ENCODE peak calls at places on chromosomes 4 and X, in nine cellular contexts. J, H, O, Z, X, C, L, F and G are unnamed samples.

GRCh38 chr4:1242506-1243450 is 6.2 kb downstream of the CTBP1 start:
- DNase-seq in J (no peak), H (no peak), O (no peak), Z (no peak), X (no peak), C (no peak), L (no peak), F (no peak), G (no peak)

GRCh38 chrX:150224676-150225075 is 138.4 kb upstream of the MAMLD1 start:
- DNase-seq in J (no peak), H (no peak), O (no peak), Z (no peak), X (no peak), C (no peak), L (no peak), F (no peak), G (no peak)

GRCh38 chr4:98802673-98803286 is 126.2 kb downstream of the EIF4E start:
- DNase-seq in J (peak), H (no peak), O (no peak), Z (no peak), X (no peak), C (no peak), L (no peak), F (no peak), G (no peak)

GRCh38 chrX:45879512-45879911 is 665.7 kb downstream of the ZNF674 start:
- DNase-seq in J (no peak), H (no peak), O (no peak), Z (no peak), X (no peak), C (no peak), L (no peak), F (no peak), G (no peak)

GRCh38 chr4:33780952-33781655 is 2463.2 kb downstream of the ARAP2 start:
- DNase-seq in J (peak), H (no peak), O (peak), Z (peak), X (no peak), C (no peak), L (no peak), F (no peak), G (no peak)

GRCh38 chrX:123859409-123859827 is 435 bp upstream of the XIAP start:
- DNase-seq in J (no peak), H (peak), O (no peak), Z (no peak), X (no peak), C (no peak), L (no peak), F (no peak), G (no peak)

GRCh38 chrX:132623307-132623706 is 134.5 kb upstream of the MBNL3 start:
- DNase-seq in J (no peak), H (no peak), O (no peak), Z (no peak), X (no peak), C (no peak), L (no peak), F (no peak), G (no peak)

GRCh38 chrX:127138218-127138617 is 318.7 kb downstream of the PRR32 start:
- DNase-seq in J (no peak), H (no peak), O (no peak), Z (no peak), X (no peak), C (no peak), L (no peak), F (no peak), G (no peak)

GRCh38 chr4:41177016-41177415 is 37.3 kb downstream of the APBB2 start:
- DNase-seq in J (peak), H (no peak), O (peak), Z (peak), X (no peak), C (no peak), L (no peak), F (no peak), G (no peak)

GRCh38 chr4:2296621-2297601 is 35.0 kb upstream of the MXD4 start:
- DNase-seq in J (no peak), H (peak), O (no peak), Z (no peak), X (no peak), C (peak), L (peak), F (peak), G (no peak)

GRCh38 chrX:55489315-55490009 is at the start of gene USP51:
- DNase-seq in J (peak), H (peak), O (no peak), Z (peak), X (peak), C (peak), L (peak), F (peak), G (peak)

GRCh38 chr4:170853422-170854021 is 763.8 kb upstream of the AADAT start:
- DNase-seq in J (peak), H (peak), O (no peak), Z (peak), X (peak), C (peak), L (no peak), F (peak), G (peak)

GRCh38 chr4:84965558-84966381 is 720 bp downstream of the WDFY3 start:
- DNase-seq in J (peak), H (no peak), O (no peak), Z (peak), X (peak), C (peak), L (no peak), F (peak), G (peak)

GRCh38 chrX:50920132-50920531 is 9.6 kb downstream of the BMP15 start:
- DNase-seq in J (peak), H (no peak), O (no peak), Z (peak), X (no peak), C (no peak), L (no peak), F (no peak), G (no peak)

GRCh38 chrX:130975947-130976346 is 72.9 kb upstream of the ENOX2 start:
- DNase-seq in J (peak), H (peak), O (peak), Z (peak), X (peak), C (peak), L (no peak), F (no peak), G (peak)

GRCh38 chr4:167185465-167185864 is 48.8 kb downstream of the SPOCK3 start:
- DNase-seq in J (no peak), H (no peak), O (no peak), Z (no peak), X (no peak), C (no peak), L (no peak), F (no peak), G (no peak)

GRCh38 chrX:8760021-8760420 is 28.1 kb upstream of the ANOS1 start:
- DNase-seq in J (peak), H (no peak), O (no peak), Z (peak), X (no peak), C (no peak), L (no peak), F (no peak), G (no peak)

GRCh38 chrX:155695419-155695818 is 82.7 kb upstream of the TMLHE start:
- DNase-seq in J (no peak), H (no peak), O (no peak), Z (no peak), X (no peak), C (no peak), L (no peak), F (no peak), G (no peak)

GRCh38 chr4:126223784-126224407 is 909.1 kb downstream of the FAT4 start:
- DNase-seq in J (peak), H (no peak), O (no peak), Z (peak), X (no peak), C (no peak), L (no peak), F (no peak), G (no peak)

GRCh38 chrX:132227383-132228112 is 8.3 kb upstream of the RAP2C start:
- DNase-seq in J (peak), H (no peak), O (peak), Z (peak), X (no peak), C (no peak), L (no peak), F (no peak), G (no peak)

GRCh38 chr4:13541720-13542576 is 2.4 kb downstream of the NKX3-2 start:
- DNase-seq in J (no peak), H (no peak), O (no peak), Z (no peak), X (peak), C (peak), L (peak), F (peak), G (peak)

GRCh38 chr4:110183058-110183457 is 15.4 kb downstream of the ELOVL6 start:
- DNase-seq in J (no peak), H (no peak), O (no peak), Z (no peak), X (no peak), C (no peak), L (no peak), F (no peak), G (no peak)

GRCh38 chr4:88705223-88705622 is 7.6 kb upstream of the NAP1L5 start:
- DNase-seq in J (no peak), H (no peak), O (no peak), Z (no peak), X (no peak), C (no peak), L (no peak), F (no peak), G (no peak)

GRCh38 chrX:116873678-116874077 is 410.9 kb upstream of the CT83 start:
- DNase-seq in J (peak), H (no peak), O (peak), Z (peak), X (no peak), C (no peak), L (no peak), F (no peak), G (no peak)

GRCh38 chr4:102405706-102406510 is 60.6 kb upstream of the SLC39A8 start:
- DNase-seq in J (no peak), H (no peak), O (no peak), Z (no peak), X (no peak), C (no peak), L (no peak), F (no peak), G (no peak)

GRCh38 chrX:50470103-50471031 is at the start of gene DGKK:
- DNase-seq in J (no peak), H (no peak), O (no peak), Z (no peak), X (peak), C (no peak), L (no peak), F (peak), G (peak)

GRCh38 chr4:17859793-17860406 is 49.1 kb downstream of the NCAPG start:
- DNase-seq in J (no peak), H (no peak), O (no peak), Z (no peak), X (no peak), C (no peak), L (no peak), F (no peak), G (no peak)

GRCh38 chr4:161829631-161830030 is 334.2 kb downstream of the FSTL5 start:
- DNase-seq in J (no peak), H (no peak), O (no peak), Z (no peak), X (no peak), C (no peak), L (no peak), F (no peak), G (no peak)

GRCh38 chr4:169492436-169493163 is 119.8 kb downstream of the NEK1 start:
- DNase-seq in J (peak), H (peak), O (no peak), Z (peak), X (peak), C (peak), L (no peak), F (peak), G (peak)

GRCh38 chr4:163702736-163703135 is 208.2 kb downstream of the TMA16 start:
- DNase-seq in J (no peak), H (no peak), O (no peak), Z (no peak), X (no peak), C (no peak), L (no peak), F (no peak), G (no peak)

GRCh38 chr4:145808021-145808650 is 128.2 kb downstream of the C4orf51 start:
- DNase-seq in J (peak), H (no peak), O (peak), Z (peak), X (no peak), C (peak), L (no peak), F (peak), G (peak)

GRCh38 chrX:41167888-41168287 is 82.6 kb downstream of the USP9X start:
- DNase-seq in J (no peak), H (no peak), O (no peak), Z (peak), X (no peak), C (no peak), L (no peak), F (no peak), G (no peak)

GRCh38 chr4:7653510-7654414 is 219.0 kb upstream of the PSAPL1 start:
- DNase-seq in J (no peak), H (no peak), O (no peak), Z (peak), X (no peak), C (no peak), L (no peak), F (no peak), G (no peak)

GRCh38 chr4:139866270-139866962 is 200.8 kb downstream of the MGST2 start:
- DNase-seq in J (no peak), H (no peak), O (no peak), Z (no peak), X (no peak), C (no peak), L (no peak), F (no peak), G (no peak)

GRCh38 chrX:71131510-71131909 is 13.1 kb downstream of the MED12 start:
- DNase-seq in J (no peak), H (no peak), O (no peak), Z (no peak), X (no peak), C (no peak), L (no peak), F (no peak), G (no peak)

GRCh38 chr4:176671532-176671931 is 121.2 kb downstream of the VEGFC start:
- DNase-seq in J (no peak), H (no peak), O (no peak), Z (no peak), X (no peak), C (no peak), L (no peak), F (no peak), G (no peak)

GRCh38 chrX:130575831-130576404 is 174.1 kb downstream of the RBMX2 start:
- DNase-seq in J (peak), H (peak), O (peak), Z (peak), X (peak), C (peak), L (no peak), F (peak), G (peak)

GRCh38 chr4:15506464-15506863 is 36.8 kb downstream of the CC2D2A start:
- DNase-seq in J (peak), H (no peak), O (peak), Z (peak), X (no peak), C (no peak), L (no peak), F (no peak), G (no peak)

GRCh38 chr4:7805533-7806079 is 134.1 kb downstream of the AFAP1 start:
- DNase-seq in J (peak), H (no peak), O (peak), Z (peak), X (no peak), C (no peak), L (no peak), F (no peak), G (no peak)

DNA sequence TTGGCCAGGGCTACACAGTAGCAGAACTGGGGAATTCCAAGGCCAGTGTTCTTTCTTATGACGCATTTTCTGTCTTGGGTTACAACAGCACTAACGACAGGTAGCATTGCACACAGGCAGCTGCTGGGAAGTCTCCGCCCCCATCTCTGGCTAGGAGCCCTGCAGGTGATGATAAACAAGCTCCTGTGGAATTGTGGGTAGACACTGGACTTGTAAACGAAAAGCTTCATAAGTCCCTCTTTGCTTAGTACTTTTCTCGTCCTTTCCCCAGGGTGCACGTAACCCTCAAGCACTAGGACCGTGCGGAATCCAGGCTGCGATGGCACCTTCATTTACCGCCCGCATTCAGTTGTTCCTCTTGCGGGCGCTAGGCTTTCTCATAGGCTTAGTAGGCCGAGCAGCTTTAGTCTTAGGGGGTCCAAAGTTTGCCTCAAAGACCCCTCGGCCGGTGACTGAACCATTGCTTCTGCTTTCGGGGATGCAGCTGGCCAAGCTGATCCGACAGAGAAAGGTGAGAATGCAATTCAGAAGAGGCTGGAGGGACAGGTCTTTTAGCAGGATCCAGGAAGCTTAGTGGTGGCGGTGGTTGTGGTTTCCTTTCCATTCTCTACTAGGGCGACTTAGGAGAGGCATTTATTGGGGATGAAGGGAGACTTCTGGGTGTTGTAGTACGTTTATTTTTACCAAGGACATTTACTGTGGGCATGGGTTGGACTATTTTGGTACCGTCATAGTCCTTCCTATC is at the start of gene FAAH2:
- DNase-seq in J (no peak), H (peak), O (no peak), Z (no peak), X (peak), C (peak), L (peak), F (peak), G (peak)
- TF ChIP-seq CTCF in J (no peak), H (peak), O (no peak), Z (no peak), X (no peak), C (no peak), L (no peak), F (peak), G (no peak)

DNA sequence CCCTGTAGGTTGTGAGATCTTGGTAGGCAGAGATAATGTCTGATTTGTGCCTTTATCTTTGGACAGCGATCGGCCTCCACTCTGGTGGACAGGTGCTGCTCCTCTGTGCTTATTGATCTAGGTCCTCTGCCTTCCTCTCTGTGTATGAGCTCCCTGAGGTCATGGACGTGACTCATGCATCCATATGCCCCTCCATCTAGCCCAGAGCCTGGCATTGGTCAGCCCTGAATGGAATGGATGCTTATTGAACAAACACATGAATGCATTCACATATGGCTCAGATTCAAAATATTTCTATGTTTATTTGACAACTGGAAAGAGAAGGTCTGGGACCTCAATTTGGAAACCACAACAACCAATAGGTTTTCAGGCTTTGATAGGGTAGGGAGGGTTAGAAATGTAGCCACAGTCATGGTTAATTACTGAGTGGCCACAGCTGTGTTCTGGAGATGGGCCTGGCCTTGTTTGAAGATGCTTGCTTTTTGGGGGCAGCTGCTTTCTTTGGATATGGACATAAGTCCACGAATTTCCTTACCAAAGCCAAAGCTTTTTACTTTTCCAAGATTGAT is 76.2 kb downstream of the SEL1L3 start:
- DNase-seq in J (no peak), H (no peak), O (no peak), Z (no peak), X (no peak), C (no peak), L (no peak), F (no peak), G (no peak)
- TF ChIP-seq CTCF in J (no peak), H (no peak), O (no peak), Z (no peak), X (no peak), C (no peak), L (no peak), F (no peak), G (no peak)

GRCh38 chrX:78027798-78028197 is 58.4 kb upstream of the PGAM4 start:
- DNase-seq in J (no peak), H (no peak), O (no peak), Z (no peak), X (no peak), C (no peak), L (no peak), F (no peak), G (no peak)

GRCh38 chrX:78035061-78035460 is 65.6 kb upstream of the PGAM4 start:
- DNase-seq in J (no peak), H (no peak), O (no peak), Z (no peak), X (no peak), C (no peak), L (no peak), F (no peak), G (no peak)

GRCh38 chrX:78024349-78025108 is 55.1 kb upstream of the PGAM4 start:
- DNase-seq in J (peak), H (peak), O (no peak), Z (peak), X (peak), C (no peak), L (peak), F (peak), G (peak)

DNA sequence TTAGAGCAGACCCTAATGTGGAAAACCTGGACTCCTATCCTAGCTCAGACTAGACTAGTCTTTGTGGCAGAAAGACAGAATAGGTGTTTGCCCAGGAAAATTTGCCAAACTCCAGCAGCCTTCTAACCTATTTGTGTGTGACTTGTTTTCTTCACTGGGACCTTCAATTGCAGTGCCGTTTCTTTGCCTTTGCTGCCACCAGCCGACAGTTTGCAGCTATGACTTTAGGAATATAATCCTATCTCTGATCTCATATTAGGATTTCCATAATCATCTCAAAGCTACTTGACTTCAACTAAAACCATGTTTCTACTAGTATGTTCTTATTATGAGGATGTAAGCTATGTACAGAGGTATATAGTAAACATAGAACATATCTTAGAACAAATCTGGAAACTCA is 60.2 kb upstream of the PGAM4 start:
- DNase-seq in J (peak), H (peak), O (peak), Z (peak), X (peak), C (peak), L (no peak), F (no peak), G (peak)
- TF ChIP-seq CTCF in J (no peak), H (peak), O (peak), Z (peak), X (no peak), C (no peak), L (no peak), F (peak), G (peak)

GRCh38 chrX:38327775-38328081 is 419 bp upstream of the RPGR start:
- DNase-seq in J (no peak), H (no peak), O (no peak), Z (no peak), X (no peak), C (no peak), L (no peak), F (no peak), G (no peak)
- TF ChIP-seq CTCF in J (no peak), H (peak), O (no peak), Z (no peak), X (no peak), C (peak), L (no peak), F (no peak), G (no peak)

GRCh38 chrX:135591871-135592270 is 71.4 kb downstream of the INTS6L start:
- DNase-seq in J (peak), H (no peak), O (no peak), Z (no peak), X (no peak), C (no peak), L (no peak), F (no peak), G (no peak)
- TF ChIP-seq CTCF in J (no peak), H (no peak), O (no peak), Z (no peak), X (no peak), C (no peak), L (no peak), F (no peak), G (no peak)